ENCODE peak calls at places on chromosomes 1 and 21, in seven cellular contexts. B is HFFc6; V is T-cell; E is CMK; R is AG09309; N is activated T-cell treated with anti-CD3 and anti-CD28 coated beads, Interleukin-2, amount 50 U/mL, for 48 hours; X is mucosa of descending colon. G is an unnamed sample.
A peak's percentile ranks its signal among the peaks of the same experiment; 100 is the strongest.

GRCh38 chr1:183159960-183160359 is 26.1 kb upstream of the LAMC2 start:
- DNase-seq in B (peak; percentile 91), V (no peak), E (no peak), R (no peak), N (no peak), X (peak; percentile 90), G (no peak)

GRCh38 chr1:91011726-91012125 is 10.1 kb downstream of the ZNF644 start:
- DNase-seq in B (no peak), V (no peak), E (no peak), R (no peak), N (no peak), X (no peak), G (no peak)

GRCh38 chr1:85605519-85606413 is 25.2 kb downstream of the CCN1 start:
- DNase-seq in B (no peak), V (no peak), E (no peak), R (no peak), N (no peak), X (no peak), G (no peak)

GRCh38 chr1:7953850-7954609 is 7.5 kb upstream of the PARK7 start:
- DNase-seq in B (no peak), V (peak; percentile 46), E (peak; percentile 100), R (peak; percentile 52), N (peak; percentile 92), X (peak; percentile 96), G (peak; percentile 96)

GRCh38 chr1:7535016-7535415 is 236.1 kb upstream of the VAMP3 start:
- DNase-seq in B (no peak), V (no peak), E (no peak), R (no peak), N (no peak), X (peak; percentile 4), G (no peak)

GRCh38 chr21:26836546-26836945 is 8.7 kb downstream of the ADAMTS1 start:
- DNase-seq in B (no peak), V (no peak), E (no peak), R (no peak), N (no peak), X (no peak), G (no peak)

GRCh38 chr1:155983191-155984023 is 5.1 kb upstream of the ARHGEF2 start:
- DNase-seq in B (peak; percentile 88), V (no peak), E (no peak), R (peak; percentile 99), N (no peak), X (no peak), G (no peak)

GRCh38 chr1:23100074-23100748 is 68.4 kb downstream of the LUZP1 start:
- DNase-seq in B (peak; percentile 92), V (peak; percentile 17), E (no peak), R (peak; percentile 86), N (peak; percentile 49), X (no peak), G (peak; percentile 21)

GRCh38 chr1:22074803-22075202 is 22.3 kb downstream of the CDC42 start:
- DNase-seq in B (no peak), V (no peak), E (no peak), R (no peak), N (no peak), X (no peak), G (no peak)

GRCh38 chr1:178575611-178576331 is 62.9 kb downstream of the TEX35 start:
- DNase-seq in B (peak; percentile 4), V (no peak), E (no peak), R (no peak), N (no peak), X (no peak), G (no peak)

GRCh38 chr1:238658766-238659165 is 727.6 kb upstream of the CHRM3 start:
- DNase-seq in B (peak; percentile 50), V (no peak), E (no peak), R (no peak), N (no peak), X (no peak), G (no peak)

GRCh38 chr1:35448344-35448801 is 108.8 kb downstream of the KIAA0319L start:
- DNase-seq in B (peak; percentile 89), V (no peak), E (no peak), R (peak; percentile 92), N (no peak), X (no peak), G (no peak)

GRCh38 chr21:15277498-15277897 is 212.7 kb upstream of the NRIP1 start:
- DNase-seq in B (no peak), V (no peak), E (no peak), R (no peak), N (no peak), X (no peak), G (no peak)

GRCh38 chr1:9687120-9687875 is 35.8 kb downstream of the PIK3CD start:
- DNase-seq in B (peak; percentile 54), V (peak; percentile 45), E (peak; percentile 50), R (no peak), N (peak; percentile 78), X (peak; percentile 62), G (peak; percentile 53)

GRCh38 chr1:110787328-110788071 is 85.4 kb upstream of the CD53 start:
- DNase-seq in B (no peak), V (peak; percentile 28), E (no peak), R (no peak), N (no peak), X (peak; percentile 26), G (no peak)

G was measured in stimulated activated effector memory CD8-positive, alpha-beta T cell treated with anti-CD3 and anti-CD28 coated beads, Interleukin-12 subunit alpha, Interleukin-12 subunit beta, amount 100 ng/mL, for 72 hours.